ENCODE peak calls at places on chromosomes 7 and 10, in eight cellular contexts. Q, J, P, B, A, I, M and K are unnamed samples.

GRCh38 chr10:79130846-79131245 is 62.1 kb downstream of the ZMIZ1 start:
- DNase-seq in I (no peak), M (no peak), J (no peak), A (no peak), P (no peak), Q (no peak), B (peak), K (no peak)

GRCh38 chr10:26391701-26392695 is 46.1 kb upstream of the APBB1IP start:
- DNase-seq in P (no peak), B (no peak), A (peak), M (no peak), J (no peak), I (peak), Q (no peak), K (no peak)

GRCh38 chr7:6634021-6634420 is 3.1 kb upstream of the ZNF316 start:
- DNase-seq in I (no peak), B (no peak), P (no peak), J (no peak), Q (no peak), M (no peak), A (no peak), K (no peak)

GRCh38 chr10:20181408-20181807 is 365.2 kb downstream of the PLXDC2 start:
- DNase-seq in A (no peak), B (no peak), P (no peak), I (no peak), Q (no peak), J (no peak), M (no peak), K (no peak)

GRCh38 chr7:37371755-37372154 is 76.9 kb downstream of the ELMO1 start:
- DNase-seq in B (no peak), M (no peak), P (no peak), I (no peak), J (no peak), Q (no peak), A (no peak), K (no peak)

GRCh38 chr10:106973301-106973700 is 191.2 kb downstream of the SORCS1 start:
- DNase-seq in A (no peak), J (no peak), I (no peak), Q (no peak), P (no peak), M (peak), B (no peak), K (no peak)

GRCh38 chr7:37342665-37343471 is 105.8 kb downstream of the ELMO1 start:
- DNase-seq in M (no peak), Q (peak), J (no peak), P (no peak), A (peak), I (peak), B (no peak), K (no peak)

GRCh38 chr7:131109757-131110293 is 217.9 kb upstream of the MKLN1 start:
- DNase-seq in B (peak), A (peak), P (peak), M (peak), Q (peak), J (peak), I (peak), K (peak)

GRCh38 chr7:116526897-116527296 is 2.1 kb downstream of the CAV1 start:
- DNase-seq in I (no peak), J (no peak), M (no peak), Q (no peak), P (no peak), B (peak), A (no peak), K (no peak)

GRCh38 chr7:93374345-93374940 is 142.3 kb downstream of the VPS50 start:
- DNase-seq in Q (peak), B (peak), J (peak), I (peak), M (no peak), A (no peak), P (no peak), K (peak)

GRCh38 chr7:82275342-82275741 is 168.2 kb downstream of the CACNA2D1 start:
- DNase-seq in A (no peak), B (no peak), P (no peak), Q (no peak), M (no peak), J (no peak), I (no peak), K (no peak)

GRCh38 chr7:51949726-51950644 is 633.4 kb upstream of the COBL start:
- DNase-seq in Q (no peak), B (no peak), A (no peak), I (no peak), M (no peak), P (no peak), J (peak), K (no peak)

GRCh38 chr7:153061913-153062528 is 302.5 kb downstream of the ACTR3B start:
- DNase-seq in B (no peak), J (no peak), A (no peak), Q (no peak), M (no peak), I (peak), P (no peak), K (no peak)

GRCh38 chr10:28180654-28181053 is 122.2 kb downstream of the MPP7 start:
- DNase-seq in J (peak), B (no peak), A (no peak), P (no peak), I (no peak), Q (no peak), M (no peak), K (no peak)

GRCh38 chr10:3755440-3756359 is 29.3 kb downstream of the KLF6 start:
- DNase-seq in A (no peak), P (no peak), M (no peak), Q (no peak), I (no peak), J (peak), B (peak), K (peak)

GRCh38 chr10:60731134-60731883 is 47.0 kb upstream of the CDK1 start:
- DNase-seq in A (no peak), M (no peak), B (no peak), J (no peak), I (no peak), P (no peak), Q (peak), K (peak)
- H3K4me3 ChIP-seq in A (no peak), M (no peak), B (no peak), J (no peak), I (no peak), P (no peak), Q (no peak), K (no peak)

GRCh38 chr10:121998462-121998861 is 9.5 kb downstream of the TACC2 start:
- DNase-seq in A (no peak), Q (no peak), M (no peak), I (no peak), P (no peak), J (no peak), B (peak), K (no peak)
- H3K4me3 ChIP-seq in A (no peak), Q (no peak), M (no peak), I (no peak), P (no peak), J (no peak), B (no peak), K (no peak)

GRCh38 chr7:91266067-91266930 is 2.1 kb downstream of the FZD1 start:
- DNase-seq in A (peak), Q (no peak), J (peak), B (peak), M (no peak), I (no peak), P (peak), K (no peak)
- H3K4me3 ChIP-seq in A (peak), Q (peak), J (peak), B (peak), M (peak), I (peak), P (no peak), K (peak)

DNA sequence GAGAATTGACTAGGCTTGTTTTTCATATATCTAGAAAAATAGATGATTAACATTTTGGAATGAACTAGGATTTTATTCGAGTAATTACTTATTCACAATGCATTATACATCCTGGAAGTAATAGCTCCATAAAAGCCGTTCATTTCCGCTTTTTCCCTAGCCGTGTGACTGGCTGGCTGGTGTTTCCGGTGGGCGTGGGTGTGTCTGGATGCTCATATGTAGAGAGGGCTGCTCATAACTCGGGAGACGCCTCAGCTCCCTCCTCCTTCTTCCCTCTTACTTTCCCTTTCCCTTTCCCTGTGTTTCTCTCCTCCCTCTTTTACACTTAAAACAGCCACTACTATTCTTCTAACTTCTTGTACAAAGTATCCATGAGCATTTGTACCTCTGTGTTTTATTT is 187.7 kb upstream of the VSTM2A start:
- DNase-seq in Q (no peak), J (no peak), A (no peak), P (no peak), B (no peak), M (no peak), I (no peak), K (peak)
- H3K4me3 ChIP-seq in Q (no peak), J (no peak), A (no peak), P (no peak), B (no peak), M (no peak), I (no peak), K (no peak)

GRCh38 chr10:49385939-49386922 is 9.7 kb downstream of the DRGX start:
- DNase-seq in A (no peak), M (no peak), P (no peak), J (no peak), B (no peak), Q (no peak), I (no peak), K (no peak)

GRCh38 chr10:49382826-49383225 is 13.1 kb downstream of the DRGX start:
- DNase-seq in J (no peak), P (no peak), A (no peak), B (no peak), M (no peak), Q (no peak), I (no peak), K (no peak)

GRCh38 chr10:49384268-49384953 is 11.5 kb downstream of the DRGX start:
- DNase-seq in P (no peak), A (no peak), B (no peak), M (no peak), J (no peak), I (no peak), Q (no peak), K (no peak)

GRCh38 chr10:49382226-49382625 is 13.7 kb downstream of the DRGX start:
- DNase-seq in M (no peak), J (no peak), I (peak), Q (no peak), B (no peak), A (no peak), P (no peak), K (no peak)

GRCh38 chr10:49383853-49384252 is 12.0 kb downstream of the DRGX start:
- DNase-seq in P (no peak), J (no peak), B (no peak), M (no peak), Q (no peak), I (no peak), A (no peak), K (no peak)
- H3K4me3 ChIP-seq in P (no peak), J (no peak), B (no peak), M (no peak), Q (no peak), I (no peak), A (no peak), K (no peak)

GRCh38 chr7:50068850-50069551 is 24.0 kb downstream of the ZPBP start:
- DNase-seq in A (no peak), J (peak), Q (peak), P (no peak), M (no peak), B (no peak), I (peak), K (no peak)
- H3K4me3 ChIP-seq in A (peak), J (peak), Q (peak), P (peak), M (peak), B (peak), I (peak), K (peak)

DNA sequence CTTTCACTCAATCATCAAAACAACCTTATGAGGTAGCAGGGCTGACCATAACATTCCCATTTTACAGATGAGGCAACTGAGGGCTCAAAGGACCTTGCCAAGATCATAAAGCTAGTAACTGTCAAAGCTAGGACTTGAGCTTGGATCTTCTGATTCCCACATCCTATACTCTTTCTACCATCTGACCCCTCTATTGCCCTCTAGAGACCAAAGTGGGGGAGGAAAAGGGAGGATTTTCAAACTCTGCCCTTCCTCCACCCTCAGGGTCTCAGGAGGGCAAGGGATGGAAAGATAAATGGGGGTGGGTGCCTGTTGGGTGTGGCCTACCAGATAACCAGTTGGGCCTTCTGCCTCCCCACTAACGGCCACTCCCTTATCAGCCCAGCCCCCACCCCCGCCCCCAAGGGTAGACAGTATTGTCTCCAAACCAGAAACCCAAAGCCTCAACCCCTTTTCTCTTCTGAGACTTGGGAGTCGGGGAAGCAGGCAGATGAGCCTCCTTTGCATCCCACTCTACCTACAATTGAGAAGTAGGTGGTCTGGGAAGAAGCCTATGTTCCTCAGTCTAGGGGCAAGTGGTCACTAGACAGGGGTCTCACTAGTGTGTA is 7.9 kb downstream of the LDB1 start:
- DNase-seq in B (no peak), I (peak), M (no peak), P (no peak), J (no peak), Q (no peak), A (no peak), K (no peak)
- H3K4me3 ChIP-seq in B (peak), I (no peak), M (no peak), P (no peak), J (no peak), Q (no peak), A (no peak), K (no peak)